ENCODE peak calls at places on chromosomes 11 and 22, in nine cellular contexts. U, I, C, J, A, O, F, W and K are unnamed samples.

GRCh38 chr11:1260023-1260501 is 37.2 kb downstream of the MUC5B start:
- DNase-seq in C (peak; percentile 54), U (no peak), O (no peak), I (no peak), F (peak; percentile 57), J (no peak), W (no peak), A (peak; percentile 74), K (no peak)

GRCh38 chr11:84830372-84830771 is 796.8 kb downstream of the DLG2 start:
- DNase-seq in C (no peak), U (no peak), O (no peak), W (no peak), I (no peak), F (no peak), J (no peak), A (no peak), K (no peak)

GRCh38 chr11:96704847-96705246 is 315.0 kb downstream of the JRKL start:
- DNase-seq in U (no peak), F (no peak), W (no peak), A (no peak), C (no peak), I (no peak), J (no peak), O (no peak), K (no peak)

GRCh38 chr11:82775736-82776346 is 42.2 kb upstream of the FAM181B start:
- DNase-seq in J (no peak), U (no peak), C (peak; percentile 71), W (no peak), A (peak; percentile 93), F (peak; percentile 72), O (no peak), I (peak; percentile 25), K (no peak)

GRCh38 chr11:47318166-47318565 is 34.3 kb downstream of the MYBPC3 start:
- DNase-seq in A (no peak), U (no peak), F (no peak), I (no peak), J (no peak), O (no peak), W (no peak), C (no peak), K (no peak)

GRCh38 chr11:76207642-76208378 is 1.5 kb upstream of the WNT11 start:
- DNase-seq in A (peak; percentile 94), U (no peak), J (peak; percentile 76), I (no peak), F (peak; percentile 79), W (peak; percentile 89), O (peak; percentile 87), C (peak; percentile 86), K (peak; percentile 72)

GRCh38 chr11:22130462-22131053 is 62.3 kb upstream of the ANO5 start:
- DNase-seq in O (no peak), C (no peak), U (no peak), W (no peak), I (no peak), A (no peak), F (no peak), J (no peak), K (no peak)

GRCh38 chr11:6259638-6260019 is at the start of gene CCKBR:
- DNase-seq in A (peak; percentile 90), C (peak; percentile 20), U (no peak), F (peak; percentile 65), I (no peak), J (no peak), W (no peak), O (peak; percentile 55), K (peak; percentile 40)

GRCh38 chr11:24060125-24060524 is 436.7 kb upstream of the LUZP2 start:
- DNase-seq in C (no peak), W (no peak), U (no peak), F (no peak), O (no peak), J (no peak), A (no peak), I (no peak), K (no peak)

GRCh38 chr22:24219750-24220149 is 25.1 kb downstream of the GGT5 start:
- DNase-seq in O (no peak), F (no peak), U (no peak), J (no peak), W (no peak), I (no peak), A (no peak), C (no peak), K (no peak)

DNA sequence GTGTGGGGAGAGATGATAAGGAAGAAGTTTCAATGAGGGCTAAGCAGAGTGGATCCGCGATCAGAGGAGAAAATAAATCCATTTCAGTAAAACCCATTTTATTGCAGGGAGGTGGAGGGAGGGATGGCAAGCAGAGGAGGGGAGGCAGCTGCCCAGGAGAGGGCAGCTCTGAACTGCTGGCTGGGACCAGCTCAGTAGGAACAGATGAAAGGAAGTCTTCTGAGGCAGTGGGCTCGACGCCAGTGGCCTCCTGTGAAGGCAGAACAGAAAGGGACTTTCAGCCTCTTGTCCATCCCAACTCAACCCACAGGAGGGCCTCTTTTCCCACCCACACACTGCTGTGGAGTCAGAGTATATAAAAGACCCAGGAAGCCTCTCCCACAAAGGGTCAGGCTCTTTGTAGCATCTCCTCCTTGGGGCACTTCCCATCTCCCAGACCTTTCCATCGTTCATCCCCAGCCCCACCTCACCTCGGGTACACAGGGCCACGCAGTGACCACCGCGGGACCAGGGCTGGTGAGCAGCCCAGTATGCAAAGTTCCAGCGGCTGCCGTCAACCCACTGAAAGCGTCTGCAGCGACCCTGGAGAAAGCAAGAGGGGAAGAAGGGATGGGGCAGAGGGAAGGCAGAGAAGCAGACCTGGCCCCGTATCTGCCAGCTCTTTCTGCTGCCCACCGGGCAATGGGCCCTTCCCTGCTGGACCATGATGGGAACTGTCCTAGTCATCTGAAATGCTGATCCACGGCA is 3.0 kb downstream of the PRG2 start:
- DNase-seq in U (no peak), A (no peak), C (no peak), F (no peak), J (no peak), W (no peak), O (no peak), I (no peak), K (no peak)
- TF ChIP-seq CTCF in U (no peak), A (no peak), C (no peak), F (no peak), J (no peak), W (no peak), O (no peak), I (no peak), K (no peak)

GRCh38 chr11:44632466-44633123 is 67.1 kb downstream of the CD82 start:
- DNase-seq in A (peak; percentile 75), U (no peak), J (peak; percentile 29), I (no peak), F (peak; percentile 70), W (no peak), C (peak; percentile 56), O (no peak), K (peak; percentile 11)
- TF ChIP-seq CTCF in A (peak; percentile 70), U (no peak), J (no peak), I (no peak), F (peak; percentile 50), W (peak; percentile 62), C (no peak), O (peak; percentile 56), K (peak; percentile 46)

DNA sequence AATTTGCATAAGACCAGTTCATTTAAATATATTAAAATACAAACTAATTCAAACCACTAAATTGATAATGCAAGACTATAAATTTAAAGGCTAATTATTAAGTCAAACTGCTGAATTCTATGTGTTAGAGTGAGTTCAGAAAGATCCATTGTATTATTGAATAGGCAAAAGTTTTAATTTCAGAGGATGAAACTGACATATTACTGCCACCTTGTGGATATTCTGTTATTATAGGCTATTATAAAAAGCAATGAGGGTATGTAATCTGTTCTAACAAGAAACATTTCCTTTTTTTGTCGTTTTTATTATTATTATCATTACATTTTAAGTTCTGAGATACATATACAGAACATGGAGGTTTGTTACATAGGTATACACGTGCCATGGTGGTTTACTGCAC is 20.9 kb upstream of the NAALAD2 start:
- DNase-seq in W (no peak), F (no peak), U (no peak), J (no peak), C (no peak), A (no peak), I (no peak), O (no peak), K (no peak)
- TF ChIP-seq CTCF in W (peak; percentile 78), F (peak; percentile 67), U (peak; percentile 52), J (no peak), C (peak; percentile 70), A (peak; percentile 72), I (no peak), O (peak; percentile 34), K (peak; percentile 63)

DNA sequence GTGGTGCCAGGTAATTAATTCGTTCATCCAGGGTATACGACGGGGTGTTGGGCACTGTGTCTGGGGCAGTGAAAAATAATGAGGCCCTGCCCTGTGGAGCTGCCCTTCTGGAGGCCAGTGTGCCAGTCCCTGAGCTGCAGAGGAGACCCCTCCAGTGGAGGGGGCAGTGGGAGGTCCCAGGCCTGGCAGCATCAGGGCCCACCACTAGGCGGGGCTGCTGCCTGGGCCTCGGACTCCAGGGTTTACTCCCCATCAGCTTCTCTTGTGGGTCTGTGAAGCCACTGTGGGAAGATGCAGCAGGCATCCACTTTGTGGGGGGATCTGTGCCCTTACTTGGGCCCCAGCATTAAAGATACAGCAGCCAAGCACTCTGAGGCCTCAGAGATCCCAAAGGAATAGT is 17.4 kb upstream of the TMPRSS6 start:
- DNase-seq in A (peak; percentile 77), F (peak; percentile 56), U (no peak), I (no peak), O (no peak), J (no peak), C (no peak), W (no peak), K (no peak)
- TF ChIP-seq CTCF in A (peak; percentile 82), F (peak; percentile 80), U (no peak), I (peak; percentile 38), O (peak; percentile 20), J (no peak), C (peak; percentile 33), W (peak; percentile 59), K (peak; percentile 33)

GRCh38 chr11:71454470-71455113 is 1.6 kb downstream of the NADSYN1 start:
- DNase-seq in O (no peak), J (no peak), W (no peak), A (no peak), U (peak; percentile 57), I (no peak), C (no peak), F (no peak), K (no peak)
- TF ChIP-seq CTCF in O (no peak), J (no peak), W (no peak), A (peak; percentile 45), U (peak; percentile 53), I (no peak), C (no peak), F (peak; percentile 45), K (peak; percentile 19)

GRCh38 chr22:37752189-37753061 is 55.3 kb upstream of the GCAT start:
- DNase-seq in O (peak; percentile 87), F (no peak), A (peak; percentile 73), W (no peak), J (peak; percentile 92), C (no peak), I (peak; percentile 90), U (peak; percentile 99), K (peak; percentile 42)
- TF ChIP-seq CTCF in O (peak; percentile 26), F (no peak), A (no peak), W (peak; percentile 24), J (no peak), C (no peak), I (no peak), U (no peak), K (no peak)

GRCh38 chr11:56819916-56820315 is 71.4 kb upstream of the OR9G4 start:
- DNase-seq in O (no peak), W (no peak), A (no peak), C (no peak), J (no peak), F (no peak), U (no peak), I (no peak), K (no peak)
- TF ChIP-seq CTCF in O (no peak), W (no peak), A (no peak), C (no peak), J (no peak), F (no peak), U (no peak), I (no peak), K (no peak)